ENCODE peak calls at places on chromosomes 12 and 14, in eight cellular contexts. P is A549, H is prostate gland, K is sigmoid colon, L is ovary, N is heart left ventricle, B is esophagus squamous epithelium, R is tibial nerve. Z is an unnamed sample.

GRCh38 chr12:76413121-76413520 is 64.9 kb upstream of the BBS10 start:
- DNase-seq in P (no peak), H (no peak), K (no peak), L (no peak), N (no peak), B (no peak), R (no peak), Z (no peak)

GRCh38 chr14:54040851-54041250 is 84.2 kb upstream of the BMP4 start:
- DNase-seq in P (no peak), H (no peak), K (no peak), L (no peak), N (no peak), B (no peak), R (no peak), Z (no peak)

GRCh38 chr12:67758119-67758873 is 109.8 kb downstream of the DYRK2 start:
- DNase-seq in P (no peak), H (no peak), K (no peak), L (no peak), N (no peak), B (no peak), R (no peak), Z (no peak)

GRCh38 chr12:106137456-106138278 is 1.1 kb downstream of the NUAK1 start:
- DNase-seq in P (no peak), H (no peak), K (no peak), L (no peak), N (no peak), B (no peak), R (no peak), Z (no peak)

GRCh38 chr12:120761581-120761980 is 36.0 kb downstream of the ACADS start:
- DNase-seq in P (no peak), H (peak; percentile 77), K (peak; percentile 78), L (no peak), N (no peak), B (no peak), R (no peak), Z (no peak)

GRCh38 chr12:46472893-46473633 is 100.5 kb upstream of the SLC38A2 start:
- DNase-seq in P (no peak), H (no peak), K (no peak), L (no peak), N (no peak), B (no peak), R (no peak), Z (no peak)

GRCh38 chr14:104383931-104384775 is 195.4 kb upstream of the C14orf180 start:
- DNase-seq in P (no peak), H (no peak), K (peak; percentile 52), L (peak; percentile 20), N (peak; percentile 42), B (no peak), R (no peak), Z (no peak)

GRCh38 chr14:69844171-69844570 is 35.0 kb upstream of the SMOC1 start:
- DNase-seq in P (no peak), H (no peak), K (no peak), L (no peak), N (no peak), B (no peak), R (no peak), Z (no peak)

GRCh38 chr12:50574621-50575348 is 70.0 kb downstream of the DIP2B start:
- DNase-seq in P (no peak), H (no peak), K (no peak), L (no peak), N (no peak), B (no peak), R (no peak), Z (no peak)

GRCh38 chr12:12086975-12087692 is 16.4 kb downstream of the BCL2L14 start:
- DNase-seq in P (no peak), H (no peak), K (no peak), L (no peak), N (no peak), B (no peak), R (no peak), Z (no peak)

GRCh38 chr12:93243689-93244513 is 133.8 kb upstream of the NUDT4 start:
- DNase-seq in P (no peak), H (peak; percentile 56), K (peak; percentile 73), L (no peak), N (no peak), B (no peak), R (no peak), Z (peak; percentile 73)

GRCh38 chr12:100317371-100317770 is 39.5 kb upstream of the SLC17A8 start:
- DNase-seq in P (no peak), H (no peak), K (no peak), L (no peak), N (no peak), B (no peak), R (no peak), Z (no peak)

GRCh38 chr12:114263031-114263825 is 142.7 kb downstream of the TBX5 start:
- DNase-seq in P (no peak), H (no peak), K (no peak), L (no peak), N (no peak), B (no peak), R (no peak), Z (no peak)

GRCh38 chr12:5685935-5686334 is 254.0 kb downstream of the NTF3 start:
- DNase-seq in P (no peak), H (no peak), K (no peak), L (no peak), N (no peak), B (no peak), R (no peak), Z (no peak)

GRCh38 chr14:100587763-100588411 is 670 bp upstream of the BEGAIN start:
- DNase-seq in P (no peak), H (no peak), K (peak; percentile 50), L (peak; percentile 8), N (peak; percentile 45), B (no peak), R (no peak), Z (peak; percentile 45)

GRCh38 chr12:51488281-51488680 is 63.6 kb downstream of the SLC4A8 start:
- DNase-seq in P (no peak), H (no peak), K (no peak), L (no peak), N (no peak), B (no peak), R (no peak), Z (no peak)

GRCh38 chr14:72961579-72962335 is 35.5 kb downstream of the DCAF4 start:
- DNase-seq in P (peak; percentile 33), H (no peak), K (no peak), L (no peak), N (no peak), B (no peak), R (no peak), Z (no peak)

GRCh38 chr14:24385524-24385923 is 13.3 kb upstream of the NYNRIN start:
- DNase-seq in P (no peak), H (no peak), K (no peak), L (no peak), N (no peak), B (no peak), R (no peak), Z (no peak)

GRCh38 chr12:21941522-21942376 is 523 bp upstream of the ABCC9 start:
- DNase-seq in P (no peak), H (no peak), K (peak; percentile 87), L (peak; percentile 75), N (peak; percentile 82), B (no peak), R (no peak), Z (no peak)

GRCh38 chr12:49864817-49865090 is 21.8 kb upstream of the BCDIN3D start:
- DNase-seq in P (no peak), H (no peak), K (no peak), L (no peak), N (no peak), B (no peak), R (no peak), Z (no peak)

GRCh38 chr12:47545938-47546609 is 159.8 kb downstream of the RPAP3 start:
- DNase-seq in P (no peak), H (no peak), K (no peak), L (no peak), N (no peak), B (no peak), R (no peak), Z (no peak)

GRCh38 chr12:14443531-14443930 is 78.0 kb downstream of the ATF7IP start:
- DNase-seq in P (no peak), H (no peak), K (no peak), L (no peak), N (no peak), B (no peak), R (no peak), Z (no peak)

GRCh38 chr14:72451081-72451972 is 442.6 kb downstream of the DPF3 start:
- DNase-seq in P (no peak), H (no peak), K (no peak), L (no peak), N (no peak), B (no peak), R (no peak), Z (no peak)

GRCh38 chr14:89813485-89814080 is 140.9 kb downstream of the EFCAB11 start:
- DNase-seq in P (no peak), H (no peak), K (no peak), L (no peak), N (no peak), B (no peak), R (no peak), Z (no peak)

GRCh38 chr12:78120866-78121590 is 290.3 kb downstream of the NAV3 start:
- DNase-seq in P (peak; percentile 3), H (no peak), K (no peak), L (no peak), N (no peak), B (no peak), R (no peak), Z (no peak)

GRCh38 chr12:7064516-7064915 is 4.0 kb downstream of the C1S start:
- DNase-seq in P (no peak), H (no peak), K (no peak), L (no peak), N (no peak), B (no peak), R (no peak), Z (no peak)

GRCh38 chr12:39005671-39006070 is 100.3 kb upstream of the CPNE8 start:
- DNase-seq in P (no peak), H (no peak), K (no peak), L (no peak), N (no peak), B (no peak), R (no peak), Z (no peak)

GRCh38 chr14:75063491-75064204 is at the start of gene ACYP1:
- DNase-seq in P (peak; percentile 83), H (peak; percentile 92), K (peak; percentile 97), L (peak; percentile 94), N (peak; percentile 96), B (peak; percentile 57), R (peak; percentile 86), Z (peak; percentile 90)
- TF ChIP-seq POLR2A in P (peak; percentile 22), H (peak; percentile 24), K (no peak), L (peak; percentile 30), N (no peak), B (no peak), R (peak; percentile 29), Z (no peak)

GRCh38 chr14:51651388-51652167 is at the start of gene FRMD6:
- DNase-seq in P (peak; percentile 69), H (peak; percentile 83), K (peak; percentile 93), L (peak; percentile 90), N (peak; percentile 94), B (peak; percentile 28), R (peak; percentile 77), Z (peak; percentile 55)
- TF ChIP-seq POLR2A in P (peak; percentile 72), H (peak; percentile 76), K (peak; percentile 70), L (peak; percentile 72), N (no peak), B (peak; percentile 66), R (peak; percentile 51), Z (peak; percentile 35)

GRCh38 chr12:123388948-123389559 is 5.1 kb downstream of the KMT5A start:
- DNase-seq in P (no peak), H (no peak), K (no peak), L (peak; percentile 38), N (no peak), B (no peak), R (no peak), Z (no peak)
- TF ChIP-seq POLR2A in P (peak; percentile 36), H (no peak), K (no peak), L (no peak), N (no peak), B (peak; percentile 20), R (peak; percentile 33), Z (no peak)

GRCh38 chr12:32400866-32401265 is 1.5 kb downstream of the FGD4 start:
- DNase-seq in P (no peak), H (no peak), K (no peak), L (no peak), N (no peak), B (no peak), R (no peak), Z (no peak)
- TF ChIP-seq POLR2A in P (no peak), H (no peak), K (no peak), L (no peak), N (no peak), B (no peak), R (no peak), Z (peak; percentile 63)

Z was measured in Peyer's patch.